ENCODE peak calls at places on chromosomes 2 and 18, in five cellular contexts. I is K562, F is HCT116, B is GM12878, Q is H1. L is an unnamed sample.

GRCh38 chr18:68498185-68498584 is 216.7 kb downstream of the TMX3 start:
- DNase-seq in I (no peak), F (no peak), B (no peak), Q (no peak), L (no peak)

GRCh38 chr2:99480390-99480789 is 9.4 kb downstream of the REV1 start:
- DNase-seq in I (no peak), F (no peak), B (no peak), Q (no peak), L (no peak)

GRCh38 chr2:175154670-175155082 is 13.3 kb downstream of the ATF2 start:
- DNase-seq in I (no peak), F (peak), B (no peak), Q (no peak), L (no peak)

GRCh38 chr2:127737892-127738291 is 36.6 kb downstream of the SFT2D3 start:
- DNase-seq in I (no peak), F (no peak), B (no peak), Q (no peak), L (no peak)

GRCh38 chr2:62203459-62203858 is 7.5 kb downstream of the B3GNT2 start:
- DNase-seq in I (no peak), F (no peak), B (no peak), Q (no peak), L (no peak)

GRCh38 chr2:166413255-166413654 is 37.5 kb upstream of the SCN9A start:
- DNase-seq in I (peak), F (no peak), B (no peak), Q (no peak), L (no peak)

GRCh38 chr2:122414911-122415310 is 659.5 kb downstream of the TSN start:
- DNase-seq in I (no peak), F (no peak), B (no peak), Q (no peak), L (no peak)

GRCh38 chr2:231606941-231607340 is 14.3 kb downstream of the TEX44 start:
- DNase-seq in I (no peak), F (no peak), B (no peak), Q (no peak), L (no peak)

GRCh38 chr2:88627856-88628568 is 748 bp upstream of the EIF2AK3 start:
- DNase-seq in I (peak), F (peak), B (no peak), Q (peak), L (no peak)

GRCh38 chr2:159035790-159036411 is 67.5 kb downstream of the TANC1 start:
- DNase-seq in I (peak), F (peak), B (no peak), Q (peak), L (peak)

GRCh38 chr18:79687806-79688205 is 8.2 kb downstream of the CTDP1 start:
- DNase-seq in I (no peak), F (no peak), B (no peak), Q (no peak), L (no peak)

GRCh38 chr2:224101820-224102630 is 62.9 kb upstream of the SERPINE2 start:
- DNase-seq in I (no peak), F (no peak), B (no peak), Q (no peak), L (no peak)

GRCh38 chr18:79921984-79922965 is 29.2 kb downstream of the SLC66A2 start:
- DNase-seq in I (no peak), F (no peak), B (no peak), Q (no peak), L (no peak)

GRCh38 chr2:219459460-219460311 is 25.0 kb downstream of the SPEG start:
- DNase-seq in I (peak), F (no peak), B (no peak), Q (no peak), L (peak)

GRCh38 chr2:63827749-63828148 is 13.9 kb upstream of the UGP2 start:
- DNase-seq in I (peak), F (peak), B (no peak), Q (no peak), L (peak)

GRCh38 chr2:190182071-190182524 is 119.6 kb upstream of the MSTN start:
- DNase-seq in I (peak), F (no peak), B (no peak), Q (no peak), L (no peak)

GRCh38 chr18:8662574-8663255 is 42.6 kb upstream of the MTCL1 start:
- DNase-seq in I (no peak), F (no peak), B (no peak), Q (no peak), L (no peak)

GRCh38 chr2:83943265-83943664 is 515.8 kb downstream of the SUCLG1 start:
- DNase-seq in I (no peak), F (no peak), B (no peak), Q (no peak), L (no peak)

GRCh38 chr18:58335821-58336220 is 291.8 kb downstream of the NEDD4L start:
- DNase-seq in I (no peak), F (no peak), B (no peak), Q (no peak), L (no peak)

GRCh38 chr18:10487161-10487560 is 32.7 kb downstream of the APCDD1 start:
- DNase-seq in I (no peak), F (no peak), B (no peak), Q (no peak), L (no peak)

GRCh38 chr18:69161383-69162028 is 239.2 kb upstream of the DOK6 start:
- DNase-seq in I (peak), F (no peak), B (no peak), Q (no peak), L (peak)

GRCh38 chr2:155825876-155826275 is 506.6 kb downstream of the NR4A2 start:
- DNase-seq in I (peak), F (no peak), B (no peak), Q (no peak), L (no peak)

GRCh38 chr2:235766206-235766794 is 272.5 kb downstream of the AGAP1 start:
- DNase-seq in I (peak), F (peak), B (no peak), Q (no peak), L (peak)

DNA sequence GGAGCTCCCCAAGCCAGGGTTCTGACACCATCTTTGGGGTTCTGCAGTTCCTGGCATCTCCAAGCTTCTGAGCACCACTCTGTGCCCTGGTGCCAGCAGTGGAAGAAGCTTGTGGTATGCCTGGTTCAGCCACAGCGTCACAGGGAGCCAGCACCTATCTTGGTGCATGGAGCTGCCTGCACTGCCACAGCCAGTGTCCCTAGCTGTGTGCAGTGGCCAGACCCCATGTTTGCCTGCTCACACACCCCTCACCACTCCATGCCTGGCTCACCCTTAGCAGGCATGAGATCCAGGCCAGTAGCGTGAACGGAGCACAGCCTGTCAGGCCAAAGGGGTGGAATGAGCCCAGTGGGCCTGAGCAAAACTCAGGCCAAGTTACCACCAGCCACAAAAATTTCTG is 290.2 kb upstream of the LRATD1 start:
- DNase-seq in I (no peak), F (no peak), B (no peak), Q (no peak), L (no peak)
- H3K4me3 ChIP-seq in I (no peak), F (no peak), B (no peak), Q (no peak), L (no peak)

DNA sequence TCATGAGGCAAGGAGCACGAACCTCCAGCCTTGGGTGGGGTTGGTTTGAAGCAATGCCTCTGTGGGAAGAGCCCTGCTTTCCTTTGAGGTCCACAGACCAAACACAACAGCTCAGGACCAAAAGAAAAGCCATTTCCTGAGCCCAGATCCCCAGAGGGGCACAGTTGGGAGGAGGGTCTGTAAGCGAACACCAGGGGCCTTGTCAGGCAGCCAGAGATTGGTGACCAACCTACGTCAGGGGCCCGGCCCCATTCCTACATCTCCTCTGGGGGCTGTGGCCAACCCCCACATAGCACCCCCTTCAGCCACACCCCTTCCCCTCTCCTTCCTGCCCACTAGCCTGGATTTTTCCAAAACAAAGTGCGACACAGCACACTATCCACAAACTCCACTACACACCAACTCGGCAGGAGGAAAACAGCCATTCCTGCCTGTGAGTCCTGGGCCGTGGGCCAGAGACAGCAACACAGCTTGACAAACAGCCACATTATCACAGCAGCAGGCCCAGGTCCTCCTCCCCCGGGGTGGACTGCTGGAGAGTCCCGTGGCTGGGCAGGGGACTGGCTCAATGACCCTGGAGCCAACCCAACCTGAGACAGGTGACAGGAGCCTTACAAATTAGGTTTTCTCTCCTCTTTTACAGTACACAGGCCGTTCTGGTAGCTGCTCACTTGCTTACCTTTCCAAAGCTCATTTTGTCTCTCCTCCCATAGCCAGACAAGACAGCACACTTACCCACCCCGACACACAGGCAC is 98.8 kb downstream of the TNS1 start:
- DNase-seq in I (no peak), F (no peak), B (no peak), Q (no peak), L (peak)
- TF ChIP-seq ATF3 in I (no peak), F (no peak), B (no peak), Q (no peak), L (no peak)

GRCh38 chr18:36298113-36298701 is 694 bp downstream of the FHOD3 start:
- DNase-seq in I (no peak), F (no peak), B (no peak), Q (no peak), L (no peak)
- H3K4me3 ChIP-seq in I (peak), F (peak), B (peak), Q (peak), L (peak)

GRCh38 chr2:192194866-192195547 is at the start of gene TMEFF2:
- DNase-seq in I (peak), F (no peak), B (no peak), Q (peak), L (peak)

GRCh38 chr2:192196451-192197194 is 1.9 kb upstream of the TMEFF2 start:
- DNase-seq in I (no peak), F (no peak), B (no peak), Q (no peak), L (no peak)

GRCh38 chr2:192197387-192197786 is 2.7 kb upstream of the TMEFF2 start:
- DNase-seq in I (no peak), F (no peak), B (no peak), Q (no peak), L (no peak)

GRCh38 chr2:192194065-192194865 is 468 bp downstream of the TMEFF2 start:
- DNase-seq in I (no peak), F (no peak), B (no peak), Q (no peak), L (no peak)

DNA sequence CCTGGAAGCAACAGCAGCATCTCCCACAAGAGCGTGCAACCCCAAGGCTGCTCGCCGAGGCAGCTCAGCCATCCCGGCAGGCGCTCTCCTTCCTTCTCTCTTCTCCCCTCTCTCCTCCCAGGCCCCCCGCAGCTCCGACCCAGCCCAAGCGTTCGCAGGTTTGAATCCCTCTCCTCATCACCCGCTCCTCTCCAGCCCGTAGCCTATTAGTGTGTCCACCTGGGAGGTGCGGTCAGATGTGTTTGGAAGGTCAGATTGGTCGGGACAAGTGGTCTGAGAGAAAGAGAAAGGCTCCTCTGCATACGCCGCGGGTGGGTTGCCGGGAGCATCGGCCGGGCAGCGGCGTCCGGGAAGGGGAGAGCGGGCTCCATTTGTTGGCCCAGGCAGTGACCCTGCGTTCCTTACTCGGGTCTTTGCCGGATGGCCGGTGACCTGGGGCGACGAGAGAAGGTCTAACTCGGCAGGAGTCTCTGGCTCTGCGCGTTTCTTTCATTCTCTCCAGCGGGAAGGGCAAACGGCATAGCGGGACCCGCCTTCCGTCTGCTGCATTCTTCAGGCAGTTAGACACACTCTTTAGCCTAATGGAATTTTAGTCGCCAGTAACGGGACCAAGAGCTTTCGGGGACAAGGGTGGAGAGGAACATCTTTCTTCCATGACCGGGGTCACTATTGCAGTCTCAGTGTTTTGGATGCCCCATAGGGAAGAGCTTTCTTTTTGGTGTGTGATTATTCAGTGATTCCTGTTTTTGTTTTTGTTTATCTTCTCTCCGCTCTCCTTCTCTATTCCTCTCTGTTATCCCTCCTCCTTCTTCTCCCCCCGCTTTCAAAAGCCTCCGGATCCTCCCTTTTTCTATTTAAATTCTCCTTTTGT is 1.1 kb upstream of the TMEFF2 start:
- DNase-seq in I (no peak), F (no peak), B (no peak), Q (no peak), L (no peak)
- TF ChIP-seq ATF3 in I (no peak), F (no peak), B (no peak), Q (no peak), L (no peak)